ENCODE peak calls at places on chromosomes 2 and 18, in nine cellular contexts. One of them, this sample, is unnamed.

GRCh38 chr2:176484838-176485237 is 215.6 kb downstream of the MTX2 start:
- DNase-seq in T-cell: no peak
- DNase-seq in immature natural killer cell: no peak
- DNase-seq in testis: peak
- DNase-seq in cardiac muscle cell: peak
- DNase-seq in activated gamma-delta T cell treated with Interleukin-2 at 50 U/mL for 16 hours: no peak
- DNase-seq in stimulated activated CD4-positive, alpha-beta T cell treated with anti-CD3 and anti-CD28 coated beads, Interleukin-15, amount 100 ng/mL, for 1 hour: no peak
- DNase-seq in stimulated activated effector memory CD8-positive, alpha-beta T cell treated with anti-CD3 and anti-CD28 coated beads, Interleukin-12 subunit alpha, Interleukin-12 subunit beta, amount 100 ng/mL, for 72 hours: no peak
- DNase-seq in nucleus accumbens: no peak
- DNase-seq in this sample: no peak

GRCh38 chr2:104337869-104338268 is 516.0 kb upstream of the POU3F3 start:
- DNase-seq in T-cell: no peak
- DNase-seq in immature natural killer cell: no peak
- DNase-seq in testis: no peak
- DNase-seq in cardiac muscle cell: no peak
- DNase-seq in activated gamma-delta T cell treated with Interleukin-2 at 50 U/mL for 16 hours: no peak
- DNase-seq in stimulated activated CD4-positive, alpha-beta T cell treated with anti-CD3 and anti-CD28 coated beads, Interleukin-15, amount 100 ng/mL, for 1 hour: no peak
- DNase-seq in stimulated activated effector memory CD8-positive, alpha-beta T cell treated with anti-CD3 and anti-CD28 coated beads, Interleukin-12 subunit alpha, Interleukin-12 subunit beta, amount 100 ng/mL, for 72 hours: no peak
- DNase-seq in nucleus accumbens: no peak
- DNase-seq in this sample: no peak

GRCh38 chr2:223797811-223798721 is 39.3 kb downstream of the AP1S3 start:
- DNase-seq in T-cell: no peak
- DNase-seq in immature natural killer cell: peak
- DNase-seq in testis: no peak
- DNase-seq in cardiac muscle cell: peak
- DNase-seq in activated gamma-delta T cell treated with Interleukin-2 at 50 U/mL for 16 hours: no peak
- DNase-seq in stimulated activated CD4-positive, alpha-beta T cell treated with anti-CD3 and anti-CD28 coated beads, Interleukin-15, amount 100 ng/mL, for 1 hour: no peak
- DNase-seq in stimulated activated effector memory CD8-positive, alpha-beta T cell treated with anti-CD3 and anti-CD28 coated beads, Interleukin-12 subunit alpha, Interleukin-12 subunit beta, amount 100 ng/mL, for 72 hours: no peak
- DNase-seq in nucleus accumbens: no peak
- DNase-seq in this sample: peak

GRCh38 chr2:1730047-1730937 is 14.0 kb downstream of the PXDN start:
- DNase-seq in T-cell: no peak
- DNase-seq in immature natural killer cell: no peak
- DNase-seq in testis: no peak
- DNase-seq in cardiac muscle cell: peak
- DNase-seq in activated gamma-delta T cell treated with Interleukin-2 at 50 U/mL for 16 hours: no peak
- DNase-seq in stimulated activated CD4-positive, alpha-beta T cell treated with anti-CD3 and anti-CD28 coated beads, Interleukin-15, amount 100 ng/mL, for 1 hour: no peak
- DNase-seq in stimulated activated effector memory CD8-positive, alpha-beta T cell treated with anti-CD3 and anti-CD28 coated beads, Interleukin-12 subunit alpha, Interleukin-12 subunit beta, amount 100 ng/mL, for 72 hours: no peak
- DNase-seq in nucleus accumbens: no peak
- DNase-seq in this sample: no peak

GRCh38 chr2:222693837-222694236 is 22.4 kb downstream of the MOGAT1 start:
- DNase-seq in T-cell: no peak
- DNase-seq in immature natural killer cell: no peak
- DNase-seq in testis: no peak
- DNase-seq in cardiac muscle cell: peak
- DNase-seq in activated gamma-delta T cell treated with Interleukin-2 at 50 U/mL for 16 hours: no peak
- DNase-seq in stimulated activated CD4-positive, alpha-beta T cell treated with anti-CD3 and anti-CD28 coated beads, Interleukin-15, amount 100 ng/mL, for 1 hour: no peak
- DNase-seq in stimulated activated effector memory CD8-positive, alpha-beta T cell treated with anti-CD3 and anti-CD28 coated beads, Interleukin-12 subunit alpha, Interleukin-12 subunit beta, amount 100 ng/mL, for 72 hours: no peak
- DNase-seq in nucleus accumbens: no peak
- DNase-seq in this sample: no peak

GRCh38 chr2:97673187-97673914 is 3.8 kb downstream of the C2orf92 start:
- DNase-seq in T-cell: no peak
- DNase-seq in immature natural killer cell: no peak
- DNase-seq in testis: no peak
- DNase-seq in cardiac muscle cell: no peak
- DNase-seq in activated gamma-delta T cell treated with Interleukin-2 at 50 U/mL for 16 hours: no peak
- DNase-seq in stimulated activated CD4-positive, alpha-beta T cell treated with anti-CD3 and anti-CD28 coated beads, Interleukin-15, amount 100 ng/mL, for 1 hour: no peak
- DNase-seq in stimulated activated effector memory CD8-positive, alpha-beta T cell treated with anti-CD3 and anti-CD28 coated beads, Interleukin-12 subunit alpha, Interleukin-12 subunit beta, amount 100 ng/mL, for 72 hours: no peak
- DNase-seq in nucleus accumbens: no peak
- DNase-seq in this sample: no peak

GRCh38 chr2:232422051-232422450 is 15.4 kb downstream of the ALPG start:
- DNase-seq in T-cell: no peak
- DNase-seq in immature natural killer cell: no peak
- DNase-seq in testis: no peak
- DNase-seq in cardiac muscle cell: no peak
- DNase-seq in activated gamma-delta T cell treated with Interleukin-2 at 50 U/mL for 16 hours: no peak
- DNase-seq in stimulated activated CD4-positive, alpha-beta T cell treated with anti-CD3 and anti-CD28 coated beads, Interleukin-15, amount 100 ng/mL, for 1 hour: no peak
- DNase-seq in stimulated activated effector memory CD8-positive, alpha-beta T cell treated with anti-CD3 and anti-CD28 coated beads, Interleukin-12 subunit alpha, Interleukin-12 subunit beta, amount 100 ng/mL, for 72 hours: no peak
- DNase-seq in nucleus accumbens: no peak
- DNase-seq in this sample: no peak

GRCh38 chr2:82316573-82317371 is 2012.2 kb upstream of the LRRTM1 start:
- DNase-seq in T-cell: no peak
- DNase-seq in immature natural killer cell: no peak
- DNase-seq in testis: no peak
- DNase-seq in cardiac muscle cell: peak
- DNase-seq in activated gamma-delta T cell treated with Interleukin-2 at 50 U/mL for 16 hours: no peak
- DNase-seq in stimulated activated CD4-positive, alpha-beta T cell treated with anti-CD3 and anti-CD28 coated beads, Interleukin-15, amount 100 ng/mL, for 1 hour: no peak
- DNase-seq in stimulated activated effector memory CD8-positive, alpha-beta T cell treated with anti-CD3 and anti-CD28 coated beads, Interleukin-12 subunit alpha, Interleukin-12 subunit beta, amount 100 ng/mL, for 72 hours: no peak
- DNase-seq in nucleus accumbens: no peak
- DNase-seq in this sample: no peak

GRCh38 chr2:67997528-67998267 is 65.1 kb downstream of the C1D start:
- DNase-seq in T-cell: no peak
- DNase-seq in immature natural killer cell: no peak
- DNase-seq in testis: no peak
- DNase-seq in cardiac muscle cell: no peak
- DNase-seq in activated gamma-delta T cell treated with Interleukin-2 at 50 U/mL for 16 hours: no peak
- DNase-seq in stimulated activated CD4-positive, alpha-beta T cell treated with anti-CD3 and anti-CD28 coated beads, Interleukin-15, amount 100 ng/mL, for 1 hour: no peak
- DNase-seq in stimulated activated effector memory CD8-positive, alpha-beta T cell treated with anti-CD3 and anti-CD28 coated beads, Interleukin-12 subunit alpha, Interleukin-12 subunit beta, amount 100 ng/mL, for 72 hours: no peak
- DNase-seq in nucleus accumbens: no peak
- DNase-seq in this sample: no peak

GRCh38 chr2:240197439-240198139 is 57.1 kb upstream of the OTOS start:
- DNase-seq in T-cell: no peak
- DNase-seq in immature natural killer cell: no peak
- DNase-seq in testis: peak
- DNase-seq in cardiac muscle cell: no peak
- DNase-seq in activated gamma-delta T cell treated with Interleukin-2 at 50 U/mL for 16 hours: no peak
- DNase-seq in stimulated activated CD4-positive, alpha-beta T cell treated with anti-CD3 and anti-CD28 coated beads, Interleukin-15, amount 100 ng/mL, for 1 hour: no peak
- DNase-seq in stimulated activated effector memory CD8-positive, alpha-beta T cell treated with anti-CD3 and anti-CD28 coated beads, Interleukin-12 subunit alpha, Interleukin-12 subunit beta, amount 100 ng/mL, for 72 hours: no peak
- DNase-seq in nucleus accumbens: no peak
- DNase-seq in this sample: no peak

GRCh38 chr2:105557515-105557914 is 158.7 kb upstream of the FHL2 start:
- DNase-seq in T-cell: no peak
- DNase-seq in immature natural killer cell: no peak
- DNase-seq in testis: peak
- DNase-seq in cardiac muscle cell: no peak
- DNase-seq in activated gamma-delta T cell treated with Interleukin-2 at 50 U/mL for 16 hours: no peak
- DNase-seq in stimulated activated CD4-positive, alpha-beta T cell treated with anti-CD3 and anti-CD28 coated beads, Interleukin-15, amount 100 ng/mL, for 1 hour: no peak
- DNase-seq in stimulated activated effector memory CD8-positive, alpha-beta T cell treated with anti-CD3 and anti-CD28 coated beads, Interleukin-12 subunit alpha, Interleukin-12 subunit beta, amount 100 ng/mL, for 72 hours: no peak
- DNase-seq in nucleus accumbens: no peak
- DNase-seq in this sample: no peak

GRCh38 chr2:50018938-50019337 is 864.6 kb upstream of the FSHR start:
- DNase-seq in T-cell: no peak
- DNase-seq in immature natural killer cell: no peak
- DNase-seq in testis: no peak
- DNase-seq in cardiac muscle cell: no peak
- DNase-seq in activated gamma-delta T cell treated with Interleukin-2 at 50 U/mL for 16 hours: no peak
- DNase-seq in stimulated activated CD4-positive, alpha-beta T cell treated with anti-CD3 and anti-CD28 coated beads, Interleukin-15, amount 100 ng/mL, for 1 hour: no peak
- DNase-seq in stimulated activated effector memory CD8-positive, alpha-beta T cell treated with anti-CD3 and anti-CD28 coated beads, Interleukin-12 subunit alpha, Interleukin-12 subunit beta, amount 100 ng/mL, for 72 hours: no peak
- DNase-seq in nucleus accumbens: no peak
- DNase-seq in this sample: no peak

GRCh38 chr2:59959944-59960343 is 593.5 kb downstream of the BCL11A start:
- DNase-seq in T-cell: no peak
- DNase-seq in immature natural killer cell: no peak
- DNase-seq in testis: no peak
- DNase-seq in cardiac muscle cell: no peak
- DNase-seq in activated gamma-delta T cell treated with Interleukin-2 at 50 U/mL for 16 hours: no peak
- DNase-seq in stimulated activated CD4-positive, alpha-beta T cell treated with anti-CD3 and anti-CD28 coated beads, Interleukin-15, amount 100 ng/mL, for 1 hour: no peak
- DNase-seq in stimulated activated effector memory CD8-positive, alpha-beta T cell treated with anti-CD3 and anti-CD28 coated beads, Interleukin-12 subunit alpha, Interleukin-12 subunit beta, amount 100 ng/mL, for 72 hours: no peak
- DNase-seq in nucleus accumbens: no peak
- DNase-seq in this sample: no peak

GRCh38 chr18:55494899-55495298 is 93.1 kb downstream of the TCF4 start:
- DNase-seq in T-cell: no peak
- DNase-seq in immature natural killer cell: no peak
- DNase-seq in testis: no peak
- DNase-seq in cardiac muscle cell: no peak
- DNase-seq in activated gamma-delta T cell treated with Interleukin-2 at 50 U/mL for 16 hours: no peak
- DNase-seq in stimulated activated CD4-positive, alpha-beta T cell treated with anti-CD3 and anti-CD28 coated beads, Interleukin-15, amount 100 ng/mL, for 1 hour: no peak
- DNase-seq in stimulated activated effector memory CD8-positive, alpha-beta T cell treated with anti-CD3 and anti-CD28 coated beads, Interleukin-12 subunit alpha, Interleukin-12 subunit beta, amount 100 ng/mL, for 72 hours: no peak
- DNase-seq in nucleus accumbens: no peak
- DNase-seq in this sample: no peak

GRCh38 chr2:163775304-163775703 is 39.5 kb upstream of the FIGN start:
- DNase-seq in T-cell: no peak
- DNase-seq in immature natural killer cell: no peak
- DNase-seq in testis: no peak
- DNase-seq in cardiac muscle cell: peak
- DNase-seq in activated gamma-delta T cell treated with Interleukin-2 at 50 U/mL for 16 hours: no peak
- DNase-seq in stimulated activated CD4-positive, alpha-beta T cell treated with anti-CD3 and anti-CD28 coated beads, Interleukin-15, amount 100 ng/mL, for 1 hour: no peak
- DNase-seq in stimulated activated effector memory CD8-positive, alpha-beta T cell treated with anti-CD3 and anti-CD28 coated beads, Interleukin-12 subunit alpha, Interleukin-12 subunit beta, amount 100 ng/mL, for 72 hours: no peak
- DNase-seq in nucleus accumbens: no peak
- DNase-seq in this sample: no peak

GRCh38 chr2:30694286-30695055 is 112.8 kb downstream of the CAPN13 start:
- DNase-seq in T-cell: no peak
- DNase-seq in immature natural killer cell: no peak
- DNase-seq in testis: no peak
- DNase-seq in cardiac muscle cell: no peak
- DNase-seq in activated gamma-delta T cell treated with Interleukin-2 at 50 U/mL for 16 hours: no peak
- DNase-seq in stimulated activated CD4-positive, alpha-beta T cell treated with anti-CD3 and anti-CD28 coated beads, Interleukin-15, amount 100 ng/mL, for 1 hour: no peak
- DNase-seq in stimulated activated effector memory CD8-positive, alpha-beta T cell treated with anti-CD3 and anti-CD28 coated beads, Interleukin-12 subunit alpha, Interleukin-12 subunit beta, amount 100 ng/mL, for 72 hours: no peak
- DNase-seq in nucleus accumbens: no peak
- DNase-seq in this sample: no peak